ENCODE peak calls at places on chromosomes 12 and 14, in eight cellular contexts. L, Z, Q, W, M, F, S and K are unnamed samples.

GRCh38 chr12:46357438-46358324 is 14.9 kb downstream of the SLC38A2 start:
- ATAC-seq in F (peak), W (peak), S (no peak), M (no peak), L (peak), Q (peak), Z (peak), K (peak)

GRCh38 chr14:52602131-52602530 is 49.5 kb downstream of the GPR137C start:
- ATAC-seq in W (no peak), L (no peak), Z (no peak), Q (no peak), M (no peak), S (no peak), F (no peak), K (no peak)

GRCh38 chr12:100329800-100330199 is 27.1 kb upstream of the SLC17A8 start:
- ATAC-seq in Z (no peak), M (no peak), L (no peak), S (no peak), Q (no peak), W (no peak), F (no peak), K (no peak)

GRCh38 chr12:119835068-119835467 is 42.1 kb downstream of the CIT start:
- ATAC-seq in S (no peak), W (no peak), L (no peak), F (no peak), Q (no peak), M (no peak), Z (peak), K (no peak)

GRCh38 chr12:94271351-94271750 is 123.0 kb downstream of the PLXNC1 start:
- ATAC-seq in M (peak), Z (no peak), L (no peak), W (no peak), F (no peak), Q (no peak), S (no peak), K (no peak)

GRCh38 chr12:70971395-70971794 is 50.9 kb upstream of the PTPRR start:
- ATAC-seq in M (no peak), L (no peak), Q (no peak), F (peak), W (no peak), Z (no peak), S (no peak), K (no peak)

GRCh38 chr12:95624544-95624943 is 73.3 kb upstream of the USP44 start:
- ATAC-seq in F (peak), L (no peak), M (no peak), W (no peak), Z (no peak), S (no peak), Q (no peak), K (no peak)

GRCh38 chr14:20719777-20720176 is 25.9 kb upstream of the EDDM3A start:
- ATAC-seq in W (no peak), M (no peak), F (no peak), L (peak), Q (peak), S (no peak), Z (no peak), K (peak)

GRCh38 chr12:13124661-13125505 is 21.4 kb upstream of the GSG1 start:
- ATAC-seq in Z (peak), W (no peak), M (no peak), L (no peak), Q (peak), S (no peak), F (no peak), K (no peak)

GRCh38 chr12:97142737-97143450 is 235.8 kb downstream of the NEDD1 start:
- ATAC-seq in W (no peak), F (no peak), Q (no peak), S (no peak), L (no peak), Z (no peak), M (no peak), K (no peak)